ENCODE peak calls at places on chromosomes 7 and 10, in nine cellular contexts. One of them, this sample, is unnamed.

GRCh38 chr10:44391981-44392380 is 7.1 kb upstream of the CXCL12 start:
- DNase-seq in esophagus muscularis mucosa: peak
- DNase-seq in A549: no peak
- DNase-seq in H1: no peak
- DNase-seq in sigmoid colon: no peak
- DNase-seq in heart left ventricle: no peak
- DNase-seq in prostate gland: no peak
- DNase-seq in tibial nerve: no peak
- DNase-seq in ovary: no peak
- DNase-seq in this sample: no peak

GRCh38 chr7:136869006-136869961 is 832 bp downstream of the CHRM2 start:
- DNase-seq in tibial nerve: no peak
- DNase-seq in esophagus muscularis mucosa: no peak
- DNase-seq in H1: no peak
- DNase-seq in heart left ventricle: peak
- DNase-seq in prostate gland: no peak
- DNase-seq in A549: no peak
- DNase-seq in ovary: no peak
- DNase-seq in sigmoid colon: peak
- DNase-seq in this sample: peak

GRCh38 chr7:30232366-30232765 is 52.0 kb upstream of the ZNRF2 start:
- DNase-seq in A549: no peak
- DNase-seq in ovary: no peak
- DNase-seq in esophagus muscularis mucosa: no peak
- DNase-seq in sigmoid colon: no peak
- DNase-seq in H1: no peak
- DNase-seq in heart left ventricle: no peak
- DNase-seq in prostate gland: no peak
- DNase-seq in tibial nerve: no peak
- DNase-seq in this sample: no peak

GRCh38 chr7:155338632-155339320 is 41.1 kb downstream of the INSIG1 start:
- DNase-seq in tibial nerve: no peak
- DNase-seq in prostate gland: no peak
- DNase-seq in sigmoid colon: peak
- DNase-seq in A549: no peak
- DNase-seq in esophagus muscularis mucosa: no peak
- DNase-seq in ovary: no peak
- DNase-seq in H1: no peak
- DNase-seq in heart left ventricle: no peak
- DNase-seq in this sample: no peak

GRCh38 chr10:133260895-133261725 is 15.6 kb downstream of the ADAM8 start:
- DNase-seq in sigmoid colon: peak
- DNase-seq in prostate gland: peak
- DNase-seq in tibial nerve: no peak
- DNase-seq in A549: peak
- DNase-seq in heart left ventricle: peak
- DNase-seq in esophagus muscularis mucosa: no peak
- DNase-seq in ovary: peak
- DNase-seq in H1: no peak
- DNase-seq in this sample: no peak

GRCh38 chr7:118878336-118878735 is 653.8 kb downstream of the ANKRD7 start:
- DNase-seq in tibial nerve: no peak
- DNase-seq in H1: no peak
- DNase-seq in prostate gland: no peak
- DNase-seq in esophagus muscularis mucosa: no peak
- DNase-seq in A549: no peak
- DNase-seq in ovary: no peak
- DNase-seq in sigmoid colon: no peak
- DNase-seq in heart left ventricle: no peak
- DNase-seq in this sample: no peak

GRCh38 chr7:30027065-30027456 is 559 bp upstream of the FKBP14 start:
- DNase-seq in sigmoid colon: no peak
- DNase-seq in heart left ventricle: no peak
- DNase-seq in ovary: no peak
- DNase-seq in prostate gland: peak
- DNase-seq in esophagus muscularis mucosa: no peak
- DNase-seq in H1: no peak
- DNase-seq in A549: peak
- DNase-seq in tibial nerve: no peak
- DNase-seq in this sample: no peak

GRCh38 chr7:8710124-8710523 is 276.7 kb downstream of the NXPH1 start:
- DNase-seq in sigmoid colon: no peak
- DNase-seq in ovary: no peak
- DNase-seq in H1: no peak
- DNase-seq in heart left ventricle: no peak
- DNase-seq in prostate gland: no peak
- DNase-seq in tibial nerve: no peak
- DNase-seq in esophagus muscularis mucosa: no peak
- DNase-seq in A549: no peak
- DNase-seq in this sample: no peak

GRCh38 chr7:20778063-20778721 is 8.5 kb downstream of the SP8 start:
- DNase-seq in prostate gland: peak
- DNase-seq in ovary: no peak
- DNase-seq in esophagus muscularis mucosa: no peak
- DNase-seq in tibial nerve: no peak
- DNase-seq in H1: no peak
- DNase-seq in heart left ventricle: no peak
- DNase-seq in sigmoid colon: no peak
- DNase-seq in A549: peak
- DNase-seq in this sample: no peak

GRCh38 chr7:144391823-144392255 is 11.7 kb downstream of the NOBOX start:
- DNase-seq in prostate gland: peak
- DNase-seq in esophagus muscularis mucosa: no peak
- DNase-seq in H1: no peak
- DNase-seq in ovary: no peak
- DNase-seq in sigmoid colon: peak
- DNase-seq in tibial nerve: no peak
- DNase-seq in heart left ventricle: no peak
- DNase-seq in A549: peak
- DNase-seq in this sample: no peak

GRCh38 chr7:30750574-30751256 is 1.2 kb upstream of the INMT start:
- DNase-seq in A549: no peak
- DNase-seq in H1: no peak
- DNase-seq in ovary: peak
- DNase-seq in esophagus muscularis mucosa: no peak
- DNase-seq in heart left ventricle: peak
- DNase-seq in prostate gland: peak
- DNase-seq in tibial nerve: peak
- DNase-seq in sigmoid colon: peak
- DNase-seq in this sample: no peak

GRCh38 chr10:117914330-117914729 is 132.4 kb downstream of the RAB11FIP2 start:
- DNase-seq in esophagus muscularis mucosa: no peak
- DNase-seq in H1: no peak
- DNase-seq in prostate gland: no peak
- DNase-seq in ovary: no peak
- DNase-seq in tibial nerve: no peak
- DNase-seq in A549: no peak
- DNase-seq in heart left ventricle: no peak
- DNase-seq in sigmoid colon: no peak
- DNase-seq in this sample: no peak

GRCh38 chr7:47428052-47428779 is 153.7 kb downstream of the TNS3 start:
- DNase-seq in esophagus muscularis mucosa: no peak
- DNase-seq in prostate gland: no peak
- DNase-seq in heart left ventricle: no peak
- DNase-seq in H1: no peak
- DNase-seq in tibial nerve: no peak
- DNase-seq in sigmoid colon: peak
- DNase-seq in A549: no peak
- DNase-seq in ovary: no peak
- DNase-seq in this sample: no peak

DNA sequence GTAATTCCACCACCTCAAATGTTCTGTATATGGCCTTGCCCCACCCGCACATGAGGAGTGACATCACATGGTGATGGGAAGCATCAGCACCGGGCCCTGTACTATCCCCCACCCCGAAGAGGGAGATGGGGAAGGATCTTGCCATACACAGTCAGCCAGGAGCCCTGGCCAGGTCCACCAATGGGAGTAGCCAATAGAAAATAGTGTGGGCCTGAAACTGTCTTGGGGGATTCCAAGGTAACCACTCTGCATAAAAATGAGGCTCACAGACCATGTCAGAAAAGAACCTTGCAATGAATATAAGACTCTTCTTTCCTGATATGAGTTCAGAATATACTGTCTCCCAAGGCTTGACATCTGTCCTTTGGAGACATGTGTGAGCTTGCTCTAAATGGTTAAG is 51.1 kb downstream of the ADRB1 start:
- DNase-seq in sigmoid colon: no peak
- DNase-seq in tibial nerve: no peak
- DNase-seq in ovary: no peak
- DNase-seq in A549: no peak
- DNase-seq in esophagus muscularis mucosa: no peak
- DNase-seq in H1: no peak
- DNase-seq in prostate gland: no peak
- DNase-seq in heart left ventricle: no peak
- DNase-seq in this sample: no peak
- TF ChIP-seq POLR2A in sigmoid colon: no peak
- TF ChIP-seq POLR2A in tibial nerve: no peak
- TF ChIP-seq POLR2A in ovary: no peak
- TF ChIP-seq POLR2A in A549: no peak
- TF ChIP-seq POLR2A in esophagus muscularis mucosa: no peak
- TF ChIP-seq POLR2A in H1: no peak
- TF ChIP-seq POLR2A in prostate gland: no peak
- TF ChIP-seq POLR2A in heart left ventricle: no peak
- TF ChIP-seq POLR2A in this sample: no peak

DNA sequence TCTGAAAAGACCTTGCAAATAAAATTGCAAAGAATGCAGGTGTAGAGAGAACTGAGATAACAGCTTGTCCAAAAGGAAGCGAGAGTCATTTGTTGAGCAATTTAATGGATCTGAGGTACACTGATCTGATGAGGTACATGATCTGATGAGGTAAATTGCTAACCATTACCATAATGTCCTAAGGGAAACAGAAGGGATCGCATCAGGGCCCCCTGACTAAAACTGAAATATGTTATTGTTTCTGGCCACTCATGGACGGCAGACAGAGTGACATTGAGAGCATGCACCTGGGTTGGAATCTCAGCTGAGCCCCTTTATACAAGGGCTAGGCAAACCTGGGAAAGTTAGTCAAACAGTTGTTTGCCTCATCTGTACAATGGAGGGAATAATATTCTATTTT is 15.8 kb upstream of the PAPSS2 start:
- DNase-seq in ovary: no peak
- DNase-seq in A549: no peak
- DNase-seq in H1: no peak
- DNase-seq in prostate gland: no peak
- DNase-seq in esophagus muscularis mucosa: no peak
- DNase-seq in heart left ventricle: no peak
- DNase-seq in sigmoid colon: no peak
- DNase-seq in tibial nerve: no peak
- DNase-seq in this sample: no peak
- H3K4me3 ChIP-seq in ovary: no peak
- H3K4me3 ChIP-seq in A549: no peak
- H3K4me3 ChIP-seq in H1: no peak
- H3K4me3 ChIP-seq in prostate gland: no peak
- H3K4me3 ChIP-seq in esophagus muscularis mucosa: no peak
- H3K4me3 ChIP-seq in heart left ventricle: no peak
- H3K4me3 ChIP-seq in sigmoid colon: no peak
- H3K4me3 ChIP-seq in tibial nerve: no peak
- H3K4me3 ChIP-seq in this sample: no peak

GRCh38 chr10:13847201-13847631 is 260.5 kb downstream of the PRPF18 start:
- DNase-seq in tibial nerve: no peak
- DNase-seq in A549: no peak
- DNase-seq in esophagus muscularis mucosa: no peak
- DNase-seq in H1: no peak
- DNase-seq in prostate gland: no peak
- DNase-seq in ovary: no peak
- DNase-seq in sigmoid colon: no peak
- DNase-seq in heart left ventricle: no peak
- DNase-seq in this sample: no peak
- TF ChIP-seq CTCF in tibial nerve: no peak
- TF ChIP-seq CTCF in A549: no peak
- TF ChIP-seq CTCF in esophagus muscularis mucosa: no peak
- TF ChIP-seq CTCF in H1: no peak
- TF ChIP-seq CTCF in prostate gland: no peak
- TF ChIP-seq CTCF in ovary: no peak
- TF ChIP-seq CTCF in sigmoid colon: no peak
- TF ChIP-seq CTCF in heart left ventricle: no peak
- TF ChIP-seq CTCF in this sample: no peak

DNA sequence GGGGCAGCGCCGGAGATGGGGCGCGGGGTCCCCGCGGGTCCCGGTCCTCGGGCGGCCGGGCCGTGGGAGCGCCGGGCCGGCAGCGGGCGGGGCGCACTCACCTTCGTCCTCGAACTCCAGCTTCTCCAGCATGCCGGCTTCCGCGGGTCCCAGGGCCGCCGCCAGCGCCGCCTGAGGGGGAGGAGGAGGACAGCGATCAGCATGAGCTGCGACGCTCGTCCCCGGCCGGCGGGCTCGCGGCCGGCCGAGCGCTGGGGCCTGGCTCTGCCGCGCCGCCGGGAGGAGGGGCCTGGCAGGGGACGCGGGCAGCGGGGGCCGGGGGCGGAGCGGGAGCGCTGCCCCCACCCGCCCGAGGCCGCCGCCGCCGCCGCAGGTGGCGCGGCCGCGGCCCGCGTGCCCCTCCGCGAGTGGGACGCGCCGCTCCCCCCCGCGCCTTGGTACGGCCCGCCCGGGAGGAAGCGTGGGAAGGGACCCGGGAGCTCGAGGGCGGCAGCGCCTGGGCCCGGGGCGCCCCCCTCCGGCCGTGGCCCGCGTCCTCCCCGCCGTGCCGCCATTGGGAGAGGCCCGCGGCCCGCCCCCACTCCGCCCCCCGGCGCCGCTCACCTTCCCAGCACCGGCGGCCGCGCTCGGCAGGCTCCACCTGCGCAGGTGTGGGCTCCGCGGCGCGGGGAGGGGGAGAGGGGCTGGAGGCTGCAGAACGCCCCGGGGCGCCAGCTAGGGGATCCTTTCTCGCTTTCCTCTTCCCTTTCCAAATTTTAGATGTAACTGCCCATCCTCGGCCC is 112.5 kb upstream of the RHEB start:
- DNase-seq in heart left ventricle: peak
- DNase-seq in H1: peak
- DNase-seq in ovary: peak
- DNase-seq in sigmoid colon: peak
- DNase-seq in tibial nerve: peak
- DNase-seq in A549: peak
- DNase-seq in prostate gland: peak
- DNase-seq in esophagus muscularis mucosa: no peak
- DNase-seq in this sample: peak
- TF ChIP-seq POLR2A in heart left ventricle: peak
- TF ChIP-seq POLR2A in H1: no peak
- TF ChIP-seq POLR2A in ovary: peak
- TF ChIP-seq POLR2A in sigmoid colon: no peak
- TF ChIP-seq POLR2A in tibial nerve: peak
- TF ChIP-seq POLR2A in A549: peak
- TF ChIP-seq POLR2A in prostate gland: peak
- TF ChIP-seq POLR2A in esophagus muscularis mucosa: no peak
- TF ChIP-seq POLR2A in this sample: no peak

This sample was measured in lower leg skin.